ENCODE peak calls at places on chromosomes 1 and 21, in ten cellular contexts. R is ovary, D is IMR-90, N is K562, F is adrenal gland, L is esophagus muscularis mucosa, M is Peyer's patch, O is esophagus squamous epithelium, Q is transverse colon, I is stomach. G is an unnamed sample. For H3K4me1, the result is how much of the 10 kb centered on the place peaks cover.

GRCh38 chr21:45983981-45984551 is 2.5 kb downstream of the COL6A1 start:
- DNase-seq in I (no peak), M (peak), O (no peak), D (no peak), L (no peak), R (peak), N (peak), Q (peak), F (no peak), G (peak)

GRCh38 chr1:81760487-81761097 is 40.1 kb upstream of the ADGRL2 start:
- DNase-seq in M (no peak), Q (no peak), I (no peak), N (no peak), R (no peak), L (no peak), D (peak), F (no peak), O (no peak), G (no peak)

GRCh38 chr1:77281491-77282186 is at the start of gene AK5:
- DNase-seq in O (no peak), I (peak), M (peak), Q (no peak), R (no peak), N (no peak), F (peak), L (no peak), D (peak), G (no peak)

GRCh38 chr1:53195913-53196484 is 625 bp upstream of the CPT2 start:
- DNase-seq in F (no peak), L (no peak), O (no peak), I (no peak), D (no peak), M (no peak), Q (no peak), N (no peak), R (no peak), G (peak)

GRCh38 chr1:153776352-153776751 is 1.1 kb downstream of the SLC27A3 start:
- DNase-seq in L (no peak), O (no peak), D (no peak), R (no peak), F (no peak), I (no peak), N (no peak), M (no peak), Q (no peak), G (no peak)

GRCh38 chr1:150259758-150260669 is 2.4 kb downstream of the CA14 start:
- DNase-seq in M (peak), Q (peak), N (no peak), I (peak), O (no peak), L (no peak), D (no peak), F (peak), R (peak), G (peak)

GRCh38 chr1:226682841-226683800 is 56.0 kb downstream of the ITPKB start:
- DNase-seq in D (no peak), L (no peak), R (no peak), F (no peak), M (no peak), O (no peak), N (no peak), I (no peak), Q (no peak), G (peak)

GRCh38 chr1:1311107-1312104 is 3.0 kb downstream of the PUSL1 start:
- DNase-seq in L (no peak), D (no peak), Q (no peak), R (no peak), M (no peak), F (no peak), I (no peak), O (no peak), N (no peak), G (no peak)

GRCh38 chr21:34159617-34159883 is 86.2 kb downstream of the MRPS6 start:
- DNase-seq in R (no peak), I (no peak), D (no peak), M (no peak), Q (no peak), N (no peak), F (no peak), L (no peak), O (no peak), G (no peak)

GRCh38 chr21:26909972-26910371 is 56.9 kb downstream of the ADAMTS5 start:
- DNase-seq in R (no peak), Q (no peak), D (no peak), I (no peak), L (no peak), O (no peak), M (no peak), N (no peak), F (no peak), G (no peak)

GRCh38 chr1:161935264-161935663 is 88.4 kb downstream of the OLFML2B start:
- DNase-seq in F (no peak), Q (no peak), D (no peak), R (no peak), O (no peak), M (no peak), I (no peak), N (no peak), L (no peak), G (no peak)

GRCh38 chr1:90924982-90925381 is 96.9 kb downstream of the ZNF644 start:
- DNase-seq in R (no peak), Q (no peak), M (no peak), O (no peak), N (no peak), L (no peak), I (no peak), F (no peak), D (peak), G (no peak)

GRCh38 chr1:147570907-147571306 is 29.6 kb downstream of the BCL9 start:
- DNase-seq in R (no peak), Q (no peak), O (no peak), D (no peak), F (no peak), I (no peak), N (no peak), M (no peak), L (no peak), G (no peak)

GRCh38 chr1:47906009-47906432 is 91.2 kb downstream of the TRABD2B start:
- DNase-seq in M (peak), Q (no peak), F (peak), R (no peak), O (no peak), L (no peak), N (no peak), D (no peak), I (peak), G (no peak)

GRCh38 chr1:167077128-167077867 is 12.9 kb downstream of the GPA33 start:
- DNase-seq in R (no peak), M (no peak), Q (no peak), I (no peak), L (no peak), D (no peak), F (no peak), O (no peak), N (no peak), G (no peak)

GRCh38 chr1:115507256-115507589 is 134.5 kb upstream of the VANGL1 start:
- DNase-seq in N (no peak), M (no peak), F (no peak), I (no peak), L (no peak), O (no peak), Q (no peak), D (peak), R (no peak), G (no peak)

GRCh38 chr1:165397945-165398344 is 41.4 kb upstream of the LMX1A start:
- DNase-seq in F (no peak), N (no peak), Q (no peak), R (no peak), L (no peak), O (no peak), I (peak), M (no peak), D (peak), G (no peak)

DNA sequence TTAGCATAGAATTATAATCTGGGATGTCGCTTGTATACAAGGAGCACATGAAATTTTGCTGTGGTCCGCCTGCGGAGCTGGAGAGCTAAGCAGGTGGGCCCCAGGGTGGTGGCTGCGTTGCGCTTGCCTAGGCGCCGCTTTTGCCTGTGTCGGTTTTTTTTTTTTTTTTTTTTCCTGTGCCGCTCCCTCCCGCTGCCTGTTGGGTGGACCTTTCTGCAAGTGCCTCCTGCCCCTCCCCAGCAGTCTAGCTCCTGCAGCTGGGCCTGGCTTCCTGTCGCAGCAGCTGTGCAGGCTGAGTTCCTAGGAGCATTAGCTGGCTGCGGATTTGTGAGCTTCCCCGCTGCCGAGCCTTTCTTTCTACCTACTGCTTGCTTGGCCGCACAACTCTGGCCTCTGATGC is 20.6 kb downstream of the PYHIN1 start:
- DNase-seq in I (no peak), O (no peak), N (peak), F (no peak), M (no peak), L (no peak), D (no peak), R (no peak), Q (peak), G (no peak)
- H3K4me3 ChIP-seq in I (no peak), O (no peak), N (no peak), F (no peak), M (no peak), L (no peak), D (no peak), R (no peak), Q (no peak), G (no peak)

DNA sequence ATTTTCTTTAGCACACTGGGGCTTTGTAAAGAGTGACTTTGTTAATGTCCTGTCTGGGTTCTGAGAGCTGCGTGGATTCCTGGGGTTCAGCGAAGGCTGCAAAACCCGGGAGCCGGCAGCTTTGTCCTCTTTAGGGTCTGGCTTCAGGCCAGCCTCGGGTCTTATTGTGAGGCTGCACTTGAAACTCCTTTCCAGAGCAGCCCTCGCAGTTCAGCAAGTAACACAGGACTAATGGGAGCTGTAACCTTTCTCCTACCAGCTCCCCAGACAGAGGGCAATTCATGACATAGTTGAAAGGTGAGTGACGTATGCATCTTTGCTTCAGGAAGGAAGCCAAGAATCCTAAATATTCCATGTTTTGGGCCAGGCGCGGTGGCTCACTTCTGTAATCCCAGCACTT is 1.4 kb downstream of the MTARC1 start:
- DNase-seq in L (no peak), M (no peak), R (no peak), I (no peak), D (no peak), O (no peak), N (no peak), Q (no peak), F (no peak), G (peak)
- TF ChIP-seq POLR2A in L (no peak), M (no peak), R (no peak), I (no peak), D (no peak), O (no peak), N (no peak), Q (no peak), F (no peak), G (no peak)

DNA sequence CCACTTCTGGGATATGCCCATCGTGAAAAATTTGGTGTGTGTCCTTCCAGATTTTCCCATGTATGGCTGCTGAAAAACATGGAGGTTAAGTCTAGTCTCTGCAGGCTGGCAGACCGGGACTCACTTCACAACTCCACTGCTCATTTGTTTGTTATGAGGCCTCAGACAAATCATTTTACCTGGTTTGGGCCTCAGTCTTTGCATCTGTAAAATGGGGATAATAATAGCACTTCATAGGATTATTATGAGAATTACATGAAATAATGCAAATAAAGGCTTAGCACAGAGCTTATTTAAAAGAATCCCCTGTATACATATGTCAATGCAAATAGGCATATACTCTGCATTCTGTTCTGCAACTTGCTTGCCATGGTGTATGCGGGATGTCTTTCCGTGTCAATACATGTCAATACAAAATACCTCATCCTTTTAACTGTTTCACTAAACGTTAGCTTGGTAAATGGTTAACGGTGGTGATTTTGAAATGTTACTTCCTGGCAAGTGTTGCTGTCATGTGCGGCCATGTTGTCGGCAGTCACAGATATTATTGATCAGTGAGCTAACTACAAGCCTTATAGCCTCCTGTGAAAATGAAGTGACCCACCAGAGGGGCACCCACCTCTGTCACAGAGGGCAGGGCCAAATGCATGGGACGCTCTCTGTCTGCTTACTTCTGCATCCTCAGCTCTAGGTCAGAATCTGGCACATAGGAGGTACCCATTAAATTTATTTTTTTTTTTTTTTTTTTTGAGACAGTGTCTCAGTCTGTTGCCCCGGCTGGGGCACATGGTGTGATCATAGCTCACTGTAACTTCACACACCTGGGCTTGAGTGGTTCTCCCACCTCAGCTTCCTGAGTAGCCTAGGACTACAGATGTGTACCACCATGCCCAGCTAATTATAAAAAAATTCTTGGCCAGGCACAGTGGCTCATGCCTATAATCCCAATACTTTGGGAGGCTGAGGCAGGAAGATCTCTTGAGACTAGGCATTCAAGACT is 4.3 kb downstream of the LCK start:
- DNase-seq in O (no peak), N (no peak), R (no peak), I (no peak), M (no peak), L (no peak), D (no peak), F (no peak), Q (no peak), G (no peak)
- H3K4me1 ChIP-seq in O (under half), N (under half), R (under half), I (under half), M (under half), L (under half), D (under half), F (under half), Q (under half), G (under half)

GRCh38 chr1:200131551-200132125 is 104.1 kb downstream of the NR5A2 start:
- DNase-seq in O (no peak), R (no peak), M (peak), L (no peak), N (no peak), D (peak), Q (no peak), I (no peak), F (no peak), G (no peak)
- H3K4me3 ChIP-seq in O (no peak), R (no peak), M (no peak), L (no peak), N (no peak), D (no peak), Q (no peak), I (no peak), F (no peak), G (no peak)

GRCh38 chr1:198939946-198940345 is 301.1 kb downstream of the PTPRC start:
- DNase-seq in I (no peak), L (no peak), O (no peak), F (no peak), M (no peak), R (no peak), Q (no peak), N (no peak), D (no peak), G (no peak)

GRCh38 chr1:198937231-198938031 is 298.6 kb downstream of the PTPRC start:
- DNase-seq in M (no peak), R (no peak), I (no peak), F (peak), D (peak), Q (peak), O (no peak), N (no peak), L (no peak), G (no peak)

GRCh38 chr1:198936371-198937083 is 297.7 kb downstream of the PTPRC start:
- DNase-seq in O (no peak), F (no peak), M (no peak), R (no peak), L (no peak), Q (no peak), D (peak), I (no peak), N (no peak), G (no peak)

GRCh38 chr1:198935371-198935921 is 296.6 kb downstream of the PTPRC start:
- DNase-seq in M (no peak), Q (peak), N (no peak), D (peak), I (peak), F (peak), R (peak), L (no peak), O (no peak), G (peak)

DNA sequence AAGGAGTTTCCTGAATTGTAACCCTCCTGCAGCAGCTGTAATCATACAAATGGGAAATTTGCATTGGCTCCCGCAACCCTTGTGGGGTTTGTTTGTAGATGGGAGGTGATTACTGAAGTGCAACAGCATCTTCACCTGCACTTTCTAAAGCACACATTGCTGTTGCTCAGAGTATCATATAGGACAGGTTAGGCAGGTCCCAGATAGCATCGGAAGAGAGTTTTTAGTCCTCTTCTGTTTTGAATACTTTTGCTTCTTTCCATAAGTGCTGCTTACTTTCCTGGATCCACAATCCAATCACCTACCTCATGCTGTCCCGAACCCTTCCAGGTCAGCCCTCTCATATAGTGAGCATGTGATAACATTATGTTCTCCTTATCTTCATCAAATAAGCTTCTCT is 300.4 kb downstream of the PTPRC start:
- DNase-seq in N (no peak), M (no peak), F (no peak), I (no peak), R (no peak), O (no peak), D (no peak), Q (no peak), L (no peak), G (no peak)
- TF ChIP-seq POLR2A in N (no peak), M (no peak), F (no peak), I (no peak), R (no peak), O (no peak), D (no peak), Q (no peak), L (no peak), G (no peak)

DNA sequence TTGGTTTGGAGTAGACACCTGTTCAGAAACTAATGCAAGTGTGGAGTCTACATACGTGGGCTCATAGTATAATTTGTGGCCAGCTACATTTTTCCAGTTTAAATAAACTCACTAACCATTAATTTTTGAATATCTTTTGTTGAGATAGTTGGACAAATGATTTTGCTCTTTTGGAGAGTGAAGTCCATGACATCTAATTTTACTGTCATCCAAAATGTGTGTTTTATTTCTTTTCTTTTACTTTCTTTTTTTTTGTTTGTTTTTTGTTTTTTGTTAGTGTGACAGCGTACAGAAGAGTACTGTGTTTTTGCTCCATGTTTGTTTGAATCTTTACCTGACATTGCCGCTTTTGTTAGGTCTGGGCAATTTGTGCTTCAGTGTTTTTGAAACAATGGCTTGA is 5.0 kb downstream of the RBM15 start:
- DNase-seq in D (no peak), F (no peak), R (no peak), O (no peak), M (no peak), N (no peak), Q (no peak), L (no peak), I (no peak), G (no peak)
- H3K4me1 ChIP-seq in D (under half), F (half or more), R (under half), O (under half), M (half or more), N (under half), Q (half or more), L (half or more), I (half or more), G (half or more)

DNA sequence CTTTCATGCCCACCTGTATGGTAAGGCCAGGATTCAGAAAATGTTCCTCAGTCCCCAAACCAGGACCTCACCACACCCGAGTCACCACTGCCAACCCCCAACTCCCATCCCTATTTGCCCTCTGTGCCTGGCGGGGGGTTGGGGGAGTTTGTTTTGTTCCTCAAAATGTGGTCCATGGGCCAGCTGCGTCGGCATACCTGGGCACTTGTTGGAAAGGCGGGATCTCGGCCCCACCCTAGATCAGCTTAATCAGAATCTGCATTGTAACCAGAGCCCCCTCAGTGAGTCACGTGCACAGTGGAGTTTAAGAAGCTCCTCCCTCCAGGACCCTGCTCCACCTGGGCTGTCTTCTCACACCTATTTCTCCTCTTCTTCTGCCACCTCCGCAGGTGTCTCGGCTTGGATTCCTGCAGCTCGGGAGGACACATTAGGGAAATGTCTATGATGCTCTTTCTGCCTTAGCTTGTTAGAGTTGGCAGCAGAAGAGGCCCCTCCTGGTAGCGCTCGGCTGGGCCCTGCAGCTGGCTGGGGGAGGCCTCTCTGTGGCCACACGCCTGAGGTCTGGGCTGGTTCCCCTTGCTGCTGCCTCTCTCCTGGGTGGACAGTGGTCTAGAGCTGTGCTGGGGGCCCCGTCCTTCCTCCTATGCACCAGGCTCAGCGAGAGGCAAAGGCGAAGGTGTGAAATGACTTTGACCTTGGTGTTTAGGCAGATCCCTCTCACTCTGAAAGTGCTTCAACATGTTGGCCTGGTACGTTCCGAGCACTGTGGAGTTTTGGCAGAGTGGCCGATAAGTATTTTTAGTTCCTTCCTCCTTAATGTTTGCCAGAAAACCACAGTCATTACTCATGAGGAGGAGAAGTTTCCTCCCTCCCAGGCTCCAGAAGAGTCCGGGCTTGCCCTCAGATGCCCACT is 41.8 kb upstream of the CAMTA1 start:
- DNase-seq in I (peak), M (no peak), O (no peak), R (peak), L (no peak), N (no peak), D (peak), Q (peak), F (peak), G (peak)
- H3K4me3 ChIP-seq in I (no peak), M (no peak), O (no peak), R (no peak), L (peak), N (no peak), D (no peak), Q (no peak), F (no peak), G (no peak)